ENCODE peak calls at places on chromosomes 13 and 19, in nine cellular contexts. D is caudate nucleus; T is AG08395; Z is hepatic stellate cell; Q is GM04503; L is memory B cell; Y is NCI-H69; F is AG09319; M is stimulated activated CD4-positive, alpha-beta T cell treated with anti-CD3 and anti-CD28 coated beads, Interleukin-15, amount 100 ng/mL, for 1 hour. R is an unnamed sample.

GRCh38 chr13:25948910-25949309 is 102.9 kb downstream of the SHISA2 start:
- DNase-seq in D (no peak), T (no peak), Z (no peak), Q (no peak), L (no peak), Y (no peak), F (no peak), M (no peak), R (no peak)

GRCh38 chr13:90910240-90910639 is 437.2 kb upstream of the MIR17HG start:
- DNase-seq in D (no peak), T (no peak), Z (no peak), Q (no peak), L (no peak), Y (no peak), F (no peak), M (no peak), R (no peak)

GRCh38 chr13:43861863-43862262 is 17.7 kb downstream of the CCDC122 start:
- DNase-seq in D (no peak), T (no peak), Z (no peak), Q (no peak), L (no peak), Y (no peak), F (no peak), M (no peak), R (no peak)

GRCh38 chr19:5103812-5104410 is 135.0 kb downstream of the KDM4B start:
- DNase-seq in D (no peak), T (no peak), Z (no peak), Q (no peak), L (no peak), Y (no peak), F (no peak), M (no peak), R (no peak)

GRCh38 chr13:39875111-39875510 is 219.6 kb downstream of the COG6 start:
- DNase-seq in D (no peak), T (peak), Z (no peak), Q (no peak), L (no peak), Y (no peak), F (no peak), M (no peak), R (no peak)

GRCh38 chr19:15584541-15585115 is 30.4 kb upstream of the CYP4F8 start:
- DNase-seq in D (peak), T (peak), Z (peak), Q (no peak), L (peak), Y (peak), F (peak), M (peak), R (peak)

GRCh38 chr13:38688674-38689073 is 1.8 kb downstream of the FREM2 start:
- DNase-seq in D (no peak), T (no peak), Z (no peak), Q (no peak), L (no peak), Y (no peak), F (no peak), M (no peak), R (no peak)

GRCh38 chr13:29465741-29466293 is 129.7 kb downstream of the SLC7A1 start:
- DNase-seq in D (no peak), T (peak), Z (peak), Q (no peak), L (no peak), Y (no peak), F (no peak), M (no peak), R (no peak)

GRCh38 chr13:80428344-80429096 is 87.6 kb upstream of the SPRY2 start:
- DNase-seq in D (no peak), T (no peak), Z (no peak), Q (no peak), L (no peak), Y (no peak), F (no peak), M (no peak), R (no peak)

GRCh38 chr19:34808566-34808965 is 35.6 kb upstream of the ZNF599 start:
- DNase-seq in D (no peak), T (peak), Z (peak), Q (peak), L (no peak), Y (no peak), F (no peak), M (no peak), R (no peak)

GRCh38 chr13:107736149-107736548 is 479.2 kb downstream of the LIG4 start:
- DNase-seq in D (no peak), T (no peak), Z (no peak), Q (no peak), L (no peak), Y (no peak), F (no peak), M (no peak), R (no peak)

R was measured in NCI-H1930.